ENCODE peak calls at places on chromosomes 1 and 21, in six cellular contexts. One of them, this sample, is unnamed.

GRCh38 chr1:197663178-197663953 is 111.9 kb downstream of the DENND1B start:
- DNase-seq in left ventricle myocardium inferior: no peak
- DNase-seq in HFFc6: no peak
- DNase-seq in H1: no peak
- DNase-seq in AG09309: no peak
- DNase-seq in HCT116: no peak
- DNase-seq in this sample: no peak

GRCh38 chr1:36871146-36871971 is 163.0 kb downstream of the GRIK3 start:
- DNase-seq in AG09309: no peak
- DNase-seq in HCT116: no peak
- DNase-seq in HFFc6: no peak
- DNase-seq in left ventricle myocardium inferior: no peak
- DNase-seq in H1: no peak
- DNase-seq in this sample: no peak

GRCh38 chr1:54975709-54976108 is 4.7 kb upstream of the TMEM61 start:
- DNase-seq in H1: no peak
- DNase-seq in HCT116: no peak
- DNase-seq in AG09309: no peak
- DNase-seq in left ventricle myocardium inferior: no peak
- DNase-seq in HFFc6: no peak
- DNase-seq in this sample: no peak

GRCh38 chr1:169245706-169246105 is 121.9 kb downstream of the NME7 start:
- DNase-seq in AG09309: no peak
- DNase-seq in H1: no peak
- DNase-seq in HFFc6: no peak
- DNase-seq in left ventricle myocardium inferior: no peak
- DNase-seq in HCT116: no peak
- DNase-seq in this sample: no peak

GRCh38 chr21:44989943-44990780 is 50.3 kb downstream of the SLX9 start:
- DNase-seq in HFFc6: no peak
- DNase-seq in HCT116: no peak
- DNase-seq in AG09309: no peak
- DNase-seq in left ventricle myocardium inferior: no peak
- DNase-seq in H1: no peak
- DNase-seq in this sample: no peak

GRCh38 chr1:100035214-100035613 is 65.4 kb downstream of the SLC35A3 start:
- DNase-seq in HCT116: no peak
- DNase-seq in left ventricle myocardium inferior: no peak
- DNase-seq in AG09309: no peak
- DNase-seq in H1: no peak
- DNase-seq in HFFc6: no peak
- DNase-seq in this sample: no peak

GRCh38 chr1:230745071-230745470 is 2.1 kb upstream of the CAPN9 start:
- DNase-seq in AG09309: no peak
- DNase-seq in HFFc6: no peak
- DNase-seq in left ventricle myocardium inferior: no peak
- DNase-seq in H1: no peak
- DNase-seq in HCT116: no peak
- DNase-seq in this sample: no peak

GRCh38 chr1:24643362-24644346 is 552 bp downstream of the SRRM1 start:
- DNase-seq in AG09309: no peak
- DNase-seq in HCT116: no peak
- DNase-seq in left ventricle myocardium inferior: no peak
- DNase-seq in H1: no peak
- DNase-seq in HFFc6: no peak
- DNase-seq in this sample: no peak

GRCh38 chr1:235491644-235492043 is 12.6 kb downstream of the B3GALNT2 start:
- DNase-seq in AG09309: no peak
- DNase-seq in HFFc6: no peak
- DNase-seq in H1: no peak
- DNase-seq in HCT116: no peak
- DNase-seq in left ventricle myocardium inferior: no peak
- DNase-seq in this sample: no peak

GRCh38 chr1:181483084-181483559 is at the start of gene CACNA1E:
- DNase-seq in HFFc6: no peak
- DNase-seq in HCT116: no peak
- DNase-seq in left ventricle myocardium inferior: no peak
- DNase-seq in H1: no peak
- DNase-seq in AG09309: no peak
- DNase-seq in this sample: no peak

GRCh38 chr21:41112740-41113692 is 54.9 kb upstream of the BACE2 start:
- DNase-seq in HCT116: no peak
- DNase-seq in H1: no peak
- DNase-seq in left ventricle myocardium inferior: no peak
- DNase-seq in HFFc6: peak
- DNase-seq in AG09309: peak
- DNase-seq in this sample: peak

GRCh38 chr1:29798699-29799566 is 562.6 kb downstream of the PTPRU start:
- DNase-seq in left ventricle myocardium inferior: no peak
- DNase-seq in H1: no peak
- DNase-seq in HCT116: no peak
- DNase-seq in HFFc6: no peak
- DNase-seq in AG09309: no peak
- DNase-seq in this sample: no peak

GRCh38 chr1:61210435-61211012 is 128.2 kb downstream of the NFIA start:
- DNase-seq in left ventricle myocardium inferior: no peak
- DNase-seq in HFFc6: no peak
- DNase-seq in H1: no peak
- DNase-seq in AG09309: no peak
- DNase-seq in HCT116: no peak
- DNase-seq in this sample: no peak

GRCh38 chr1:47189844-47190562 is at the start of gene PDZK1IP1:
- DNase-seq in left ventricle myocardium inferior: peak
- DNase-seq in AG09309: no peak
- DNase-seq in H1: no peak
- DNase-seq in HCT116: no peak
- DNase-seq in HFFc6: peak
- DNase-seq in this sample: peak

GRCh38 chr1:230243583-230244377 is 176.7 kb downstream of the GALNT2 start:
- DNase-seq in HCT116: no peak
- DNase-seq in H1: no peak
- DNase-seq in AG09309: no peak
- DNase-seq in left ventricle myocardium inferior: no peak
- DNase-seq in HFFc6: peak
- DNase-seq in this sample: no peak

GRCh38 chr1:114979278-114979891 is 50.2 kb upstream of the TSHB start:
- DNase-seq in HCT116: peak
- DNase-seq in AG09309: peak
- DNase-seq in H1: no peak
- DNase-seq in HFFc6: peak
- DNase-seq in left ventricle myocardium inferior: peak
- DNase-seq in this sample: peak

GRCh38 chr1:175826705-175827104 is 83.3 kb upstream of the TNR start:
- DNase-seq in left ventricle myocardium inferior: no peak
- DNase-seq in H1: no peak
- DNase-seq in HFFc6: no peak
- DNase-seq in HCT116: no peak
- DNase-seq in AG09309: no peak
- DNase-seq in this sample: no peak

GRCh38 chr1:9118186-9118585 is 10.7 kb downstream of the GPR157 start:
- DNase-seq in HFFc6: no peak
- DNase-seq in H1: no peak
- DNase-seq in HCT116: no peak
- DNase-seq in left ventricle myocardium inferior: peak
- DNase-seq in AG09309: no peak
- DNase-seq in this sample: no peak

GRCh38 chr1:172342584-172343245 is 77.8 kb upstream of the C1orf105 start:
- DNase-seq in HFFc6: no peak
- DNase-seq in HCT116: no peak
- DNase-seq in AG09309: no peak
- DNase-seq in H1: no peak
- DNase-seq in left ventricle myocardium inferior: no peak
- DNase-seq in this sample: no peak

GRCh38 chr1:247548847-247549246 is at the start of gene GCSAML:
- DNase-seq in AG09309: no peak
- DNase-seq in HFFc6: no peak
- DNase-seq in HCT116: no peak
- DNase-seq in left ventricle myocardium inferior: no peak
- DNase-seq in H1: no peak
- DNase-seq in this sample: no peak

GRCh38 chr1:27689423-27690173 is 17.6 kb upstream of the IFI6 start:
- DNase-seq in H1: no peak
- DNase-seq in AG09309: peak
- DNase-seq in left ventricle myocardium inferior: no peak
- DNase-seq in HFFc6: peak
- DNase-seq in HCT116: no peak
- DNase-seq in this sample: no peak

GRCh38 chr1:9651565-9652378 is at the start of gene PIK3CD:
- DNase-seq in HFFc6: no peak
- DNase-seq in H1: no peak
- DNase-seq in HCT116: no peak
- DNase-seq in AG09309: no peak
- DNase-seq in left ventricle myocardium inferior: peak
- DNase-seq in this sample: no peak

GRCh38 chr1:229714964-229715603 is 89.0 kb downstream of the URB2 start:
- DNase-seq in left ventricle myocardium inferior: no peak
- DNase-seq in HFFc6: peak
- DNase-seq in H1: no peak
- DNase-seq in HCT116: peak
- DNase-seq in AG09309: no peak
- DNase-seq in this sample: no peak

GRCh38 chr1:97277891-97278662 is 556.5 kb downstream of the PTBP2 start:
- DNase-seq in AG09309: peak
- DNase-seq in left ventricle myocardium inferior: no peak
- DNase-seq in HFFc6: peak
- DNase-seq in H1: no peak
- DNase-seq in HCT116: peak
- DNase-seq in this sample: peak

GRCh38 chr1:16727190-16728111 is 12.9 kb upstream of the RNU1-4 start:
- DNase-seq in H1: peak
- DNase-seq in left ventricle myocardium inferior: no peak
- DNase-seq in HCT116: peak
- DNase-seq in AG09309: no peak
- DNase-seq in HFFc6: peak
- DNase-seq in this sample: no peak

GRCh38 chr1:156629825-156630449 is 10.7 kb downstream of the HAPLN2 start:
- DNase-seq in HFFc6: no peak
- DNase-seq in left ventricle myocardium inferior: no peak
- DNase-seq in H1: no peak
- DNase-seq in AG09309: no peak
- DNase-seq in HCT116: no peak
- DNase-seq in this sample: no peak

GRCh38 chr1:203500279-203500678 is 6.3 kb downstream of the OPTC start:
- DNase-seq in H1: no peak
- DNase-seq in HFFc6: no peak
- DNase-seq in left ventricle myocardium inferior: no peak
- DNase-seq in AG09309: no peak
- DNase-seq in HCT116: no peak
- DNase-seq in this sample: no peak

GRCh38 chr1:31374511-31375196 is 1.8 kb upstream of the FABP3 start:
- DNase-seq in HCT116: no peak
- DNase-seq in AG09309: no peak
- DNase-seq in HFFc6: peak
- DNase-seq in left ventricle myocardium inferior: peak
- DNase-seq in H1: no peak
- DNase-seq in this sample: peak

GRCh38 chr1:186409091-186409490 is 33.5 kb downstream of the ODR4 start:
- DNase-seq in HFFc6: no peak
- DNase-seq in HCT116: no peak
- DNase-seq in AG09309: no peak
- DNase-seq in left ventricle myocardium inferior: no peak
- DNase-seq in H1: no peak
- DNase-seq in this sample: no peak
- TF ChIP-seq CTCF in HFFc6: no peak
- TF ChIP-seq CTCF in HCT116: no peak
- TF ChIP-seq CTCF in AG09309: no peak
- TF ChIP-seq CTCF in left ventricle myocardium inferior: no peak
- TF ChIP-seq CTCF in H1: no peak
- TF ChIP-seq CTCF in this sample: no peak

GRCh38 chr1:209797978-209798639 is 7.8 kb downstream of the IRF6 start:
- DNase-seq in HCT116: no peak
- DNase-seq in AG09309: no peak
- DNase-seq in left ventricle myocardium inferior: no peak
- DNase-seq in HFFc6: no peak
- DNase-seq in H1: no peak
- DNase-seq in this sample: no peak
- TF ChIP-seq CTCF in HCT116: peak
- TF ChIP-seq CTCF in AG09309: peak
- TF ChIP-seq CTCF in left ventricle myocardium inferior: no peak
- TF ChIP-seq CTCF in HFFc6: peak
- TF ChIP-seq CTCF in H1: peak
- TF ChIP-seq CTCF in this sample: peak

GRCh38 chr1:209706622-209707021 is 2.0 kb downstream of the HSD11B1 start:
- DNase-seq in HCT116: no peak
- DNase-seq in left ventricle myocardium inferior: no peak
- DNase-seq in H1: no peak
- DNase-seq in HFFc6: no peak
- DNase-seq in AG09309: no peak
- DNase-seq in this sample: no peak

GRCh38 chr1:209703834-209704504 is 677 bp upstream of the HSD11B1 start:
- DNase-seq in HFFc6: no peak
- DNase-seq in AG09309: no peak
- DNase-seq in left ventricle myocardium inferior: no peak
- DNase-seq in H1: no peak
- DNase-seq in HCT116: no peak
- DNase-seq in this sample: no peak

GRCh38 chr1:209704584-209704983 is at the start of gene HSD11B1:
- DNase-seq in left ventricle myocardium inferior: peak
- DNase-seq in HFFc6: peak
- DNase-seq in HCT116: no peak
- DNase-seq in H1: no peak
- DNase-seq in AG09309: peak
- DNase-seq in this sample: peak

GRCh38 chr1:209707308-209707707 is 2.7 kb downstream of the HSD11B1 start:
- DNase-seq in AG09309: no peak
- DNase-seq in HCT116: no peak
- DNase-seq in H1: no peak
- DNase-seq in HFFc6: no peak
- DNase-seq in left ventricle myocardium inferior: no peak
- DNase-seq in this sample: no peak

DNA sequence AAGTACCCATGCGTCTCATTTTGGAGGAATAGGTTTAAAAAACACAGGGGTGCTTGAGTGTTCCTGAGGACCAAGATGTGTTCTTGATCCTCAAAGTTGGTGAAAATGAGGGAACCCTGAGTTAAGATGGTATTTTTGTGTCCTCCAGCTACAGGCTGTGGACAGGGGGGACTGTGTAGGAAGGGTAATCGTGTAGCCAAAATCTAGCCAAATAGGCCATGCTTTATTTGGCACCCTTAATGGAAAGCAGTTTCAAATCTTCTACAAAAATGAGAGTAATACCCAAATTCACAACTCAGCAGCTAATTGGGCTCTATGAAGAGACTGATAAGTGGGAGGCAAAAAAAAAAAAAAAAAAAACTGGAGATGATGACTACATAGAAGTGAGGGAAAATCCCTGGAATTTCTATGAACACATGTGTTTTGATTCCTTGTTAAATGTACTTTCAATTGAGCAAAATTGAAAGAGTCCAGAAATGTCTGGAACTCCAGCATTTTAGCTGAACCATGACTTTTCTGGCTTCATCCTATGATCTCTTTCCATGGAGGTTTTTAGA is 465 bp downstream of the HSD11B1 start:
- DNase-seq in H1: no peak
- DNase-seq in AG09309: no peak
- DNase-seq in HFFc6: no peak
- DNase-seq in HCT116: no peak
- DNase-seq in left ventricle myocardium inferior: no peak
- DNase-seq in this sample: no peak
- TF ChIP-seq CTCF in H1: no peak
- TF ChIP-seq CTCF in AG09309: no peak
- TF ChIP-seq CTCF in HFFc6: no peak
- TF ChIP-seq CTCF in HCT116: no peak
- TF ChIP-seq CTCF in left ventricle myocardium inferior: no peak
- TF ChIP-seq CTCF in this sample: no peak

GRCh38 chr1:21110163-21110562 is 66.5 kb downstream of the EIF4G3 start:
- DNase-seq in left ventricle myocardium inferior: no peak
- DNase-seq in H1: no peak
- DNase-seq in HFFc6: no peak
- DNase-seq in AG09309: no peak
- DNase-seq in HCT116: no peak
- DNase-seq in this sample: no peak
- TF ChIP-seq CTCF in left ventricle myocardium inferior: no peak
- TF ChIP-seq CTCF in H1: no peak
- TF ChIP-seq CTCF in HFFc6: no peak
- TF ChIP-seq CTCF in AG09309: no peak
- TF ChIP-seq CTCF in HCT116: no peak
- TF ChIP-seq CTCF in this sample: no peak

This sample was measured in AG09319.